ENCODE peak calls at places on chromosomes 5 and 9, in nine cellular contexts. One of them, this sample, is unnamed.
A peak's percentile ranks its signal among the peaks of the same experiment; 100 is the strongest.

GRCh38 chr9:10045598-10045997 is 567.2 kb downstream of the PTPRD start:
- DNase-seq in foreskin fibroblast: no peak
- DNase-seq in IMR-90: peak; percentile 24
- DNase-seq in AG04450: no peak
- DNase-seq in astrocyte of the spinal cord: peak; percentile 37
- DNase-seq in stomach: no peak
- DNase-seq in heart right ventricle: no peak
- DNase-seq in nephron progenitor cell: no peak
- DNase-seq in Caco-2: no peak
- DNase-seq in this sample: no peak

GRCh38 chr5:67900515-67900914 is 315.0 kb upstream of the PIK3R1 start:
- DNase-seq in foreskin fibroblast: peak; percentile 26
- DNase-seq in IMR-90: no peak
- DNase-seq in AG04450: no peak
- DNase-seq in astrocyte of the spinal cord: peak; percentile 10
- DNase-seq in stomach: no peak
- DNase-seq in heart right ventricle: no peak
- DNase-seq in nephron progenitor cell: no peak
- DNase-seq in Caco-2: no peak
- DNase-seq in this sample: no peak

GRCh38 chr5:172078027-172078426 is 71.6 kb upstream of the FBXW11 start:
- DNase-seq in foreskin fibroblast: no peak
- DNase-seq in IMR-90: no peak
- DNase-seq in AG04450: no peak
- DNase-seq in astrocyte of the spinal cord: no peak
- DNase-seq in stomach: peak; percentile 34
- DNase-seq in heart right ventricle: no peak
- DNase-seq in nephron progenitor cell: no peak
- DNase-seq in Caco-2: no peak
- DNase-seq in this sample: no peak

GRCh38 chr5:93785475-93785874 is 44.1 kb upstream of the POU5F2 start:
- DNase-seq in foreskin fibroblast: no peak
- DNase-seq in IMR-90: no peak
- DNase-seq in AG04450: no peak
- DNase-seq in astrocyte of the spinal cord: no peak
- DNase-seq in stomach: no peak
- DNase-seq in heart right ventricle: no peak
- DNase-seq in nephron progenitor cell: no peak
- DNase-seq in Caco-2: no peak
- DNase-seq in this sample: no peak

GRCh38 chr9:71762900-71763653 is 5.2 kb downstream of the CEMIP2 start:
- DNase-seq in foreskin fibroblast: peak; percentile 72
- DNase-seq in IMR-90: peak; percentile 84
- DNase-seq in AG04450: no peak
- DNase-seq in astrocyte of the spinal cord: peak; percentile 65
- DNase-seq in stomach: no peak
- DNase-seq in heart right ventricle: no peak
- DNase-seq in nephron progenitor cell: no peak
- DNase-seq in Caco-2: no peak
- DNase-seq in this sample: no peak

GRCh38 chr5:31993182-31993961 is 180.7 kb downstream of the GOLPH3 start:
- DNase-seq in foreskin fibroblast: peak; percentile 46
- DNase-seq in IMR-90: peak; percentile 50
- DNase-seq in AG04450: no peak
- DNase-seq in astrocyte of the spinal cord: peak; percentile 67
- DNase-seq in stomach: no peak
- DNase-seq in heart right ventricle: no peak
- DNase-seq in nephron progenitor cell: no peak
- DNase-seq in Caco-2: no peak
- DNase-seq in this sample: no peak

GRCh38 chr5:142644640-142645361 is 41.1 kb downstream of the FGF1 start:
- DNase-seq in foreskin fibroblast: peak; percentile 99
- DNase-seq in IMR-90: peak; percentile 99
- DNase-seq in AG04450: peak; percentile 96
- DNase-seq in astrocyte of the spinal cord: peak; percentile 98
- DNase-seq in stomach: no peak
- DNase-seq in heart right ventricle: peak; percentile 27
- DNase-seq in nephron progenitor cell: no peak
- DNase-seq in Caco-2: no peak
- DNase-seq in this sample: no peak

GRCh38 chr9:78023003-78023741 is 8.4 kb downstream of the GNAQ start:
- DNase-seq in foreskin fibroblast: peak; percentile 81
- DNase-seq in IMR-90: peak; percentile 82
- DNase-seq in AG04450: peak; percentile 47
- DNase-seq in astrocyte of the spinal cord: peak; percentile 56
- DNase-seq in stomach: peak; percentile 48
- DNase-seq in heart right ventricle: no peak
- DNase-seq in nephron progenitor cell: no peak
- DNase-seq in Caco-2: no peak
- DNase-seq in this sample: no peak

GRCh38 chr5:68343421-68343826 is 127.9 kb downstream of the PIK3R1 start:
- DNase-seq in foreskin fibroblast: peak; percentile 90
- DNase-seq in IMR-90: peak; percentile 81
- DNase-seq in AG04450: peak; percentile 30
- DNase-seq in astrocyte of the spinal cord: peak; percentile 82
- DNase-seq in stomach: peak; percentile 46
- DNase-seq in heart right ventricle: peak; percentile 54
- DNase-seq in nephron progenitor cell: no peak
- DNase-seq in Caco-2: no peak
- DNase-seq in this sample: no peak

GRCh38 chr9:33517373-33517772 is 6.7 kb upstream of the ANKRD18B start:
- DNase-seq in foreskin fibroblast: peak; percentile 75
- DNase-seq in IMR-90: peak; percentile 60
- DNase-seq in AG04450: no peak
- DNase-seq in astrocyte of the spinal cord: peak; percentile 47
- DNase-seq in stomach: no peak
- DNase-seq in heart right ventricle: no peak
- DNase-seq in nephron progenitor cell: no peak
- DNase-seq in Caco-2: no peak
- DNase-seq in this sample: no peak

GRCh38 chr9:134858051-134858841 is 22.4 kb upstream of the FCN2 start:
- DNase-seq in foreskin fibroblast: peak; percentile 39
- DNase-seq in IMR-90: peak; percentile 38
- DNase-seq in AG04450: no peak
- DNase-seq in astrocyte of the spinal cord: peak; percentile 38
- DNase-seq in stomach: no peak
- DNase-seq in heart right ventricle: no peak
- DNase-seq in nephron progenitor cell: no peak
- DNase-seq in Caco-2: no peak
- DNase-seq in this sample: no peak

GRCh38 chr9:35792044-35792813 is 838 bp downstream of the NPR2 start:
- DNase-seq in foreskin fibroblast: no peak
- DNase-seq in IMR-90: no peak
- DNase-seq in AG04450: no peak
- DNase-seq in astrocyte of the spinal cord: no peak
- DNase-seq in stomach: no peak
- DNase-seq in heart right ventricle: no peak
- DNase-seq in nephron progenitor cell: peak; percentile 10
- DNase-seq in Caco-2: no peak
- DNase-seq in this sample: no peak

GRCh38 chr5:158773151-158773550 is 326.6 kb downstream of the EBF1 start:
- DNase-seq in foreskin fibroblast: no peak
- DNase-seq in IMR-90: no peak
- DNase-seq in AG04450: no peak
- DNase-seq in astrocyte of the spinal cord: no peak
- DNase-seq in stomach: no peak
- DNase-seq in heart right ventricle: no peak
- DNase-seq in nephron progenitor cell: no peak
- DNase-seq in Caco-2: no peak
- DNase-seq in this sample: no peak

GRCh38 chr9:13750639-13751038 is 471.1 kb upstream of the MPDZ start:
- DNase-seq in foreskin fibroblast: no peak
- DNase-seq in IMR-90: no peak
- DNase-seq in AG04450: no peak
- DNase-seq in astrocyte of the spinal cord: no peak
- DNase-seq in stomach: no peak
- DNase-seq in heart right ventricle: no peak
- DNase-seq in nephron progenitor cell: no peak
- DNase-seq in Caco-2: no peak
- DNase-seq in this sample: no peak

GRCh38 chr5:176740131-176740701 is 70.1 kb upstream of the UNC5A start:
- DNase-seq in foreskin fibroblast: no peak
- DNase-seq in IMR-90: no peak
- DNase-seq in AG04450: no peak
- DNase-seq in astrocyte of the spinal cord: no peak
- DNase-seq in stomach: peak; percentile 21
- DNase-seq in heart right ventricle: no peak
- DNase-seq in nephron progenitor cell: no peak
- DNase-seq in Caco-2: no peak
- DNase-seq in this sample: no peak

DNA sequence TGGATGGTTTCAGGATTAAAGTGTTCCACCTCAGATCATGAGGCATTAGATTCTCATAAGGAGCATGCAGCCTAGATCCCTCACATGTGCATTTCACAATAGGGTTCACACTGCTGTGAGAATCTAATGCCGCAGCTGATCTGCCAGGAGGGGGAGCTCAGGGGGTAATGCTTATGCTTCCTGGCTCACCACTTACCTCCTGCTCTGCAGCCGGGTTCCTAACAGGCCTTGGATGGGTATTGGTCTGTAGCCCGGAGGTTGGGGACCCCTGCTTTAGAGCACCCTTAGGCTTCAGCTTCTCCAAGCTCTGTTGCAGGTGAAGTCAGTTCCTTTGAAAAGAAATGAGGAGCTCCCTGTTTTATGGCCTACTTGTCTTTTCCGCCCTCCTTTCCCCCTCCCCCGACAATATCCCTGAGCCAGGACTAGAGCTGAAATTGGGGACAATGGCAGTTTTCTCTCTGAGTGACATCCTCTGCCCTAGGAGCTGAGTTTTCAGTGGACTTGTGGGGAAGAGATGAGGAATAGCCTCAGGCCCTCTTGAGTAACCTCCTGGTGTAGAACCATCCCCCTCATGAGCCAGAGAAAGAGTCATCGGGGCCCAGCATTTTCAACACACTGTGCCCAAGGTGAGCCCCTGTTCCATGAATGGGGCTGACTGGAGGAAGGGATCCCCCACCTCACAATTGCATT is 16.2 kb upstream of the MAT2B start:
- DNase-seq in foreskin fibroblast: peak; percentile 68
- DNase-seq in IMR-90: peak; percentile 21
- DNase-seq in AG04450: no peak
- DNase-seq in astrocyte of the spinal cord: no peak
- DNase-seq in stomach: no peak
- DNase-seq in heart right ventricle: no peak
- DNase-seq in nephron progenitor cell: no peak
- DNase-seq in Caco-2: no peak
- DNase-seq in this sample: no peak
- TF ChIP-seq CTCF in foreskin fibroblast: peak; percentile 45
- TF ChIP-seq CTCF in IMR-90: no peak
- TF ChIP-seq CTCF in AG04450: peak; percentile 42
- TF ChIP-seq CTCF in astrocyte of the spinal cord: peak; percentile 25
- TF ChIP-seq CTCF in stomach: no peak
- TF ChIP-seq CTCF in heart right ventricle: no peak
- TF ChIP-seq CTCF in nephron progenitor cell: no peak
- TF ChIP-seq CTCF in Caco-2: no peak
- TF ChIP-seq CTCF in this sample: no peak

DNA sequence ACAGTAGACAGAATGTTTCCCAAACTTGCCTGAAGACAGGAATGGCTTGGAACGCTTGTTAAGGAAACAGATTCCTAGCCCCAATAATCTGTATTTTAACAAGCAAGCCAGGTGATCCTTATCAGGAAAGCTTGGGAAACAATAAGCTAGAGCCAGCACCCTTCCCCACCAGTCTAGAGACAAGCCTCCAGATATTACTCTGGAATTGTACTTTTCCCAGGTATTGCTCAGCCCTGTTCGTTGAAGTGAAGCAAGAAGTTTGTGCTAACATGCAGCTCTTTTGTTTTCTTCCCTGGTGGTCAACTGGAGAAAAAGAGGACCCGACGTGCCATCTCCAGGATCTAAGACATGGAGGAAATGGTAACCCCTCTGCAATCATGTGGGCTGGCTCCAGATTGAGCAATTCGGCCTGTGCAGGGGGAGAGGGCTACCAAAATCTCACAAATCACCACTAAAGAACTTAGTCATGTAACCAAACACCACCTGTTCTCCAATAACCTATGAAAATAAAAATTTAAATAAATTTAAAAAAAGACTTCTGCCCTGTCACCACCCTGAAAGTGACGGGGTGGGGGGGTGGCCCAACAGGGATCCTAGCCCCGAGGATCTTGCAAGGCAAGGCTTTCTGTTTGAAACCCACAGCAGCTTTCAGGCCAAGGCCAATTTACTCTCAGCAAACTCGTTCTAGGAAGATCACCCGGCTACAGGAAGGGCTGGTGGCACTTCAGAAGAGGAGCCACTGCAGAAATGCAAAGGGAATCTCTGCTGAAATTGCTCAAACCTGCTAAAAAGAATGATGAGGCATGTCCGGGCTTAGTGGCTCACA is 48.6 kb downstream of the SHB start:
- DNase-seq in foreskin fibroblast: no peak
- DNase-seq in IMR-90: no peak
- DNase-seq in AG04450: no peak
- DNase-seq in astrocyte of the spinal cord: no peak
- DNase-seq in stomach: no peak
- DNase-seq in heart right ventricle: no peak
- DNase-seq in nephron progenitor cell: no peak
- DNase-seq in Caco-2: no peak
- DNase-seq in this sample: no peak
- TF ChIP-seq CTCF in foreskin fibroblast: no peak
- TF ChIP-seq CTCF in IMR-90: no peak
- TF ChIP-seq CTCF in AG04450: no peak
- TF ChIP-seq CTCF in astrocyte of the spinal cord: no peak
- TF ChIP-seq CTCF in stomach: no peak
- TF ChIP-seq CTCF in heart right ventricle: no peak
- TF ChIP-seq CTCF in nephron progenitor cell: no peak
- TF ChIP-seq CTCF in Caco-2: no peak
- TF ChIP-seq CTCF in this sample: no peak

DNA sequence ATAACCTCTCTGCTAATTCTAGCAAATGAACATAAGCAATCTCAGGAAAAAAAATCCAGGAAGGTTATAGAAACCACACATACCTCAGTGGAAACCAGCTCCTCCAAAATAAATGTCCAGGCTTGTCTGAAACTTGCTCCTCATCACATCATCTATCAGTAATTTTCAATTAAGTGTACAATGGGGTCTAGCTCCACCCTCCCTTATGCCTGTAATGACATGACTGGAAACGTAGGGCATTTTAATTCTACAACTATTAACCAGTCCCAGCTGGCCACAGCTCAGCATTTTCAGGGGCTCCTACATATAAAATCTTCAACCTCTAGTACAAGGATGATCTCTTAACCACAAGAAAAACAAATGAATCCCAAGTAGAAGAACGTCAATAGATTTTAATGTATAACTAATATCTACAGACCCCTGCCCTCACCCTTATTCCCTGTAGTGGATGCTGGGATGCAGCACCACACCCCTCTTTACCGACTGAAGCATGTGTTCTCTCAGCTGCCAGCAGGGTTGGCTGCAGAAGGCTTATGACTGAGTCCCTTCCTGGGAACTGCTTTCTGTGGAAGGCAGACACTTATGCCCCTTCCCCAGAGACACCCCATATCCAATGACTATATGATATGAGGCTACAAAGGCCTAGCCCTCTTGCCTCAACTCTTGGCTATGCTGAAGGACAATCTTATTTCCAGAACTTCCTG is 6.8 kb downstream of the TSSK1B start:
- DNase-seq in foreskin fibroblast: no peak
- DNase-seq in IMR-90: no peak
- DNase-seq in AG04450: no peak
- DNase-seq in astrocyte of the spinal cord: no peak
- DNase-seq in stomach: no peak
- DNase-seq in heart right ventricle: no peak
- DNase-seq in nephron progenitor cell: no peak
- DNase-seq in Caco-2: no peak
- DNase-seq in this sample: no peak
- TF ChIP-seq CTCF in foreskin fibroblast: no peak
- TF ChIP-seq CTCF in IMR-90: no peak
- TF ChIP-seq CTCF in AG04450: no peak
- TF ChIP-seq CTCF in astrocyte of the spinal cord: no peak
- TF ChIP-seq CTCF in stomach: no peak
- TF ChIP-seq CTCF in heart right ventricle: no peak
- TF ChIP-seq CTCF in nephron progenitor cell: no peak
- TF ChIP-seq CTCF in Caco-2: no peak
- TF ChIP-seq CTCF in this sample: peak; percentile 13

GRCh38 chr5:122774519-122774860 is 390 bp upstream of the SNX2 start:
- DNase-seq in foreskin fibroblast: no peak
- DNase-seq in IMR-90: no peak
- DNase-seq in AG04450: no peak
- DNase-seq in astrocyte of the spinal cord: no peak
- DNase-seq in stomach: no peak
- DNase-seq in heart right ventricle: no peak
- DNase-seq in nephron progenitor cell: no peak
- DNase-seq in Caco-2: no peak
- DNase-seq in this sample: no peak
- TF ChIP-seq CTCF in foreskin fibroblast: no peak
- TF ChIP-seq CTCF in IMR-90: no peak
- TF ChIP-seq CTCF in AG04450: no peak
- TF ChIP-seq CTCF in astrocyte of the spinal cord: no peak
- TF ChIP-seq CTCF in stomach: no peak
- TF ChIP-seq CTCF in heart right ventricle: no peak
- TF ChIP-seq CTCF in nephron progenitor cell: no peak
- TF ChIP-seq CTCF in Caco-2: no peak
- TF ChIP-seq CTCF in this sample: no peak